ENCODE peak calls at places on chromosomes 16 and 17, in ten cellular contexts. P is SK-N-SH, Y is uterus, A is MM.1S, M is small intestine, L is heart right ventricle, J is GM23248, B is SJSA1, U is ovary, S is cardiac muscle cell. D is an unnamed sample.

GRCh38 chr17:63382826-63383225 is 63.3 kb downstream of the CYB561 start:
- DNase-seq in B (no peak), Y (no peak), L (no peak), S (no peak), U (no peak), P (no peak), J (peak; percentile 65), A (no peak), M (no peak), D (no peak)

GRCh38 chr16:88848557-88848956 is 8.2 kb downstream of the GALNS start:
- DNase-seq in A (no peak), B (no peak), Y (no peak), U (no peak), L (no peak), P (no peak), M (no peak), J (no peak), S (no peak), D (no peak)

GRCh38 chr16:1779741-1780676 is 2.4 kb downstream of the SPSB3 start:
- DNase-seq in L (peak; percentile 21), U (peak; percentile 47), J (no peak), B (no peak), A (no peak), S (no peak), P (no peak), Y (no peak), M (no peak), D (no peak)

GRCh38 chr16:29729116-29729521 is 16.7 kb downstream of the C16orf54 start:
- DNase-seq in M (peak; percentile 48), B (no peak), L (no peak), S (peak; percentile 65), A (peak; percentile 38), J (peak; percentile 72), U (peak; percentile 13), Y (no peak), P (peak; percentile 71), D (no peak)

GRCh38 chr16:49586466-49586865 is 212.9 kb downstream of the C16orf78 start:
- DNase-seq in S (no peak), L (no peak), A (no peak), M (no peak), U (no peak), B (no peak), P (no peak), J (no peak), Y (no peak), D (no peak)

GRCh38 chr16:87705780-87706277 is 60.0 kb downstream of the KLHDC4 start:
- DNase-seq in P (no peak), L (no peak), M (no peak), B (no peak), S (no peak), U (no peak), Y (no peak), J (no peak), A (no peak), D (no peak)

GRCh38 chr16:52071101-52071500 is 475.8 kb downstream of the TOX3 start:
- DNase-seq in A (no peak), J (no peak), L (no peak), P (no peak), S (no peak), M (peak; percentile 53), Y (no peak), B (no peak), U (no peak), D (no peak)

GRCh38 chr17:29291163-29291752 is 2.7 kb downstream of the NUFIP2 start:
- DNase-seq in J (peak; percentile 83), S (peak; percentile 65), M (peak; percentile 80), A (peak; percentile 73), U (no peak), L (no peak), P (peak; percentile 50), Y (no peak), B (no peak), D (peak; percentile 71)

GRCh38 chr17:76706817-76707216 is 3.9 kb downstream of the MXRA7 start:
- DNase-seq in A (no peak), J (no peak), L (no peak), Y (no peak), U (no peak), S (no peak), P (no peak), B (no peak), M (no peak), D (no peak)

DNA sequence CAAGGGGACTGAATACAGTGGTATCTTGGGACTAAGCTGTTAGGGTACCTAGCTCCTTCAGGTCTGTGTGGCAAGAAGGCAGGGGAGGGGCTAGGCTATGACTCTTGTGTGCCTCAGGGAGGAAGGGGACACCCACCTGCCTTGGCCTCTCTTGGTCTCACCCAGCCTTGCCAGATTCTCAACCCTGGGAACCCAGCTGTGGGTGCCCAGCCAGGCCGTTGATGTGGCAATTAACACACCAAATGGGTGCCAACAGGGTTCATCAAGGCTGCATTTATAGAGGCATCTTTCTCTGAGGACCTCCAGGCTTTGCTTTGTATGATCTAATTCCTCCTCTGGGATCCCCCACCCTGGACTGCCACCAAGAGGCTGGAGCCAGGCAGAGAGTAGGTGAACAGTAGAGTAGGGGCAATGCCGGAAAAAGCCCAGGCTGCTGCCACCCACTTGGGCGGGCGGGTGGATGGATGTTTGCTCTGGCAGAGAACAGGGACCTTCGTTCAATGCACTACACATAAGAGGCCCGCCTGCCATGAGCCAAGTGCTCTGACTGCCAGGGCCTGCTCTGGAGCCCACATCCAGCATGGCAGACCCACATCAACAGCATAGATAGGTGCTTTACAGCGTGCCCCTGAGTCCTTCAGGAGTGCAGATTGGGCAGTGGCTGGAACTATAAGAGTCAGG is 3.2 kb upstream of the ASB16 start:
- DNase-seq in Y (no peak), S (no peak), M (no peak), L (no peak), J (no peak), B (no peak), U (no peak), A (no peak), P (no peak), D (no peak)
- H3K4me3 ChIP-seq in Y (no peak overlapping the region), S (no peak overlapping the region), M (no peak overlapping the region), L (no peak overlapping the region), J (no peak overlapping the region), B (no peak overlapping the region), U (no peak overlapping the region), A (no peak overlapping the region), P (no peak overlapping the region), D (no peak overlapping the region)

DNA sequence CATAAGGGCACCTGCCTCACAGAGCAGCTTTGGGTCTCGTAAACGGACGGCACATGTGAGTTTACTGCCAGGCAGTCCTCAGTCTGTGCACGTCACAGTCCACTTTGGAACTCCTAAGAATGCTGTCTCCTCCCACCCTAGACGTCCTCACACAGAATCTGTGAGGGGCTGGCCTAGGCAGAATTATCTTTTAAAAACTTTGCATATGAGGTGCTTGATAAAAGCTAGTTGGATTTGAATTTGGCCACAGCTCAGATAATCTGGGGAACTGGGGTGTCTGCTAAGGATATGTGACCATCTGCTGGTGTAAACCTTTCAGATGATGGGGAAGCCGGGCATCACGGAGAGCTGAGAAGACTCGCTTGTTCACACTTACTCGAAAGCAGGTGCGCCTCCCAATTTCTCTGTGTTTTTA is 64.4 kb downstream of the METRNL start:
- DNase-seq in S (no peak), P (no peak), Y (no peak), M (no peak), A (no peak), B (peak; percentile 31), L (no peak), U (no peak), J (no peak), D (no peak)
- H3K27ac ChIP-seq in S (no peak overlapping the region), P (no peak overlapping the region), Y (no peak overlapping the region), M (no peak overlapping the region), A (no peak overlapping the region), B (no peak overlapping the region), L (no peak overlapping the region), U (no peak overlapping the region), J (peak overlapping the region; percentile 77), D (no peak overlapping the region)

GRCh38 chr16:35186045-35186759 is 1726.8 kb downstream of the TP53TG3F start:
- DNase-seq in S (no peak), Y (no peak), M (no peak), A (no peak), U (no peak), L (no peak), P (no peak), J (no peak), B (no peak), D (no peak)
- H3K9me3 ChIP-seq in S (peaks cover 4% of the 10 kb centered on the region), Y (no peaks in the 10 kb centered on the region), M (no peaks in the 10 kb centered on the region), A (no peaks in the 10 kb centered on the region), U (no peaks in the 10 kb centered on the region), L (no peaks in the 10 kb centered on the region), P (no peaks in the 10 kb centered on the region), J (no peaks in the 10 kb centered on the region), B (peaks cover 5% of the 10 kb centered on the region), D (no peaks in the 10 kb centered on the region)

GRCh38 chr16:10988879-10989278 is 44.5 kb downstream of the CLEC16A start:
- DNase-seq in S (no peak), M (no peak), B (no peak), L (no peak), P (no peak), U (no peak), J (no peak), Y (no peak), A (no peak), D (no peak)
- H3K4me3 ChIP-seq in S (no peak overlapping the region), M (no peak overlapping the region), B (no peak overlapping the region), L (no peak overlapping the region), P (no peak overlapping the region), U (no peak overlapping the region), J (no peak overlapping the region), Y (no peak overlapping the region), A (no peak overlapping the region), D (no peak overlapping the region)

DNA sequence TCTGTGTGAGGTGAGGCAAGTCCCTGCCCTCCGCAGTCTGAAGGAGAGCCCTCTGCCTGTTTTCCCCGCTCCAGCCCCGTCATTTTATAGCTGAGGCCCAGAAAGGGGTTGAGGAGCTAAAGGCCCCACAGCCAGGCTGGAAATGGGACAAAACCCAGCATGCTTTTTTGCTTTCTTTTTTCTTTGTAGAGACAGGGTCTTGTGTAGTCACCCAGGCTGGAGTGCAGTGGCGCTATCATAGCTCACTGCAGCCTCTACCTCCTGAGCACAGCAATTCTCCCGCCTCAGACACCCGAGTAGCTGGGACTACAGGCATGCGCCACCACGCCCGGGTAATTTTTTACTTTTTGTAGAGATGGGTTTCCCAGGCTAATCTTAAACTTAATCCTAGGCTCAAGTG is 11.0 kb upstream of the LITAF start:
- DNase-seq in U (peak; percentile 33), Y (no peak), L (no peak), P (no peak), J (no peak), B (no peak), S (no peak), A (no peak), M (no peak), D (no peak)
- H3K27ac ChIP-seq in U (no peak overlapping the region), Y (peak overlapping the region; percentile 51), L (no peak overlapping the region), P (no peak overlapping the region), J (no peak overlapping the region), B (peak overlapping the region; percentile 27), S (no peak overlapping the region), A (no peak overlapping the region), M (peak overlapping the region; percentile 36), D (no peak overlapping the region)

DNA sequence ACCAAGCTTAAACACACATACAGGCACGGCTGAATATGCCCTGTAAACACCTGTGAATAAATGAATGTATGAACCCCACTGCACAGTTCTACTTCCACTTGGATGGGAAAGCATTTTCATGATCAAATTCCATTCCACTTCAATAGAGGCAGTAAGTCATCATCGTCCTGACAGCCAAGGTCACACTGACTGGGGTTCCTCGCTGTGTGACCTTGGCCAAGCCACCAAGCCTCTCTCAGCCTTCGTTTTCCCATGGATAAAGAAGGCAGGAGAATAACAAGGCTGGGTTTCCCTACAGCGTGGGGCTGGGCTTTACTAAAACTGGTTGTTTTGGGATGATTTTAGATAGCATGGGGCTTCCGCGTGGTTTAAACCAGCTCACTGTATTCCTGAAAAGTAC is 82.8 kb downstream of the TBC1D16 start:
- DNase-seq in M (no peak), J (no peak), U (no peak), S (no peak), L (no peak), Y (no peak), A (no peak), P (peak; percentile 21), B (peak; percentile 33), D (no peak)
- H3K9me3 ChIP-seq in M (no peaks in the 10 kb centered on the region), J (no peaks in the 10 kb centered on the region), U (no peaks in the 10 kb centered on the region), S (no peaks in the 10 kb centered on the region), L (no peaks in the 10 kb centered on the region), Y (no peaks in the 10 kb centered on the region), A (no peaks in the 10 kb centered on the region), P (no peaks in the 10 kb centered on the region), B (no peaks in the 10 kb centered on the region), D (no peaks in the 10 kb centered on the region)

D was measured in CD4-positive, alpha-beta memory T cell.